ENCODE peak calls at places on chromosome 10, in ten cellular contexts. H is cardiac muscle cell, I is colonic mucosa, K is breast epithelium, J is ovary, Q is endothelial cell of umbilical vein, W is left ventricle myocardium inferior, F is hepatocyte, C is thyroid gland, A is IMR-90. B is an unnamed sample.

GRCh38 chr10:14873090-14873760 is 5.4 kb upstream of the SUV39H2 start:
- DNase-seq in H (peak; percentile 74), I (no peak), K (no peak), J (no peak), Q (peak; percentile 26), W (no peak), F (no peak), C (no peak), A (peak; percentile 73), B (no peak)

GRCh38 chr10:34196058-34196433 is 619.0 kb downstream of the PARD3 start:
- DNase-seq in H (no peak), I (no peak), K (no peak), J (no peak), Q (no peak), W (no peak), F (no peak), C (no peak), A (no peak), B (no peak)

GRCh38 chr10:29387269-29387668 is 98.4 kb downstream of the LYZL1 start:
- DNase-seq in H (no peak), I (no peak), K (no peak), J (no peak), Q (no peak), W (no peak), F (no peak), C (no peak), A (no peak), B (no peak)

GRCh38 chr10:29186221-29186620 is 102.6 kb upstream of the LYZL1 start:
- DNase-seq in H (peak; percentile 10), I (no peak), K (no peak), J (no peak), Q (peak; percentile 5), W (no peak), F (no peak), C (no peak), A (no peak), B (no peak)

GRCh38 chr10:24494236-24494635 is 229.5 kb downstream of the ARHGAP21 start:
- DNase-seq in H (no peak), I (peak; percentile 73), K (no peak), J (no peak), Q (no peak), W (no peak), F (no peak), C (no peak), A (no peak), B (no peak)

GRCh38 chr10:23604613-23605012 is 165.7 kb downstream of the OTUD1 start:
- DNase-seq in H (no peak), I (no peak), K (no peak), J (no peak), Q (no peak), W (no peak), F (no peak), C (no peak), A (no peak), B (no peak)

GRCh38 chr10:43370671-43371215 is 693 bp upstream of the FXYD4 start:
- DNase-seq in H (no peak), I (no peak), K (no peak), J (no peak), Q (no peak), W (no peak), F (no peak), C (no peak), A (no peak), B (no peak)

GRCh38 chr10:78925800-78926319 is 142.9 kb upstream of the ZMIZ1 start:
- DNase-seq in H (peak; percentile 97), I (no peak), K (no peak), J (no peak), Q (no peak), W (no peak), F (peak; percentile 80), C (no peak), A (peak; percentile 98), B (no peak)

GRCh38 chr10:35265435-35265834 is 70.9 kb upstream of the CCNY start:
- DNase-seq in H (no peak), I (no peak), K (no peak), J (no peak), Q (no peak), W (no peak), F (no peak), C (no peak), A (no peak), B (no peak)

GRCh38 chr10:113960617-113961260 is 82.9 kb upstream of the ADRB1 start:
- DNase-seq in H (no peak), I (peak; percentile 86), K (no peak), J (no peak), Q (no peak), W (no peak), F (peak; percentile 80), C (no peak), A (no peak), B (no peak)

GRCh38 chr10:98041352-98042043 is 11.1 kb upstream of the CRTAC1 start:
- DNase-seq in H (peak; percentile 74), I (peak; percentile 68), K (no peak), J (no peak), Q (peak; percentile 60), W (peak; percentile 44), F (peak; percentile 67), C (peak; percentile 80), A (peak; percentile 39), B (no peak)

GRCh38 chr10:124248056-124248455 is 154.7 kb upstream of the CHST15 start:
- DNase-seq in H (no peak), I (no peak), K (no peak), J (no peak), Q (no peak), W (no peak), F (no peak), C (no peak), A (no peak), B (no peak)

GRCh38 chr10:33196377-33196706 is 138.1 kb downstream of the NRP1 start:
- DNase-seq in H (no peak), I (no peak), K (no peak), J (no peak), Q (no peak), W (no peak), F (no peak), C (no peak), A (no peak), B (no peak)

GRCh38 chr10:33193057-33193866 is 141.2 kb downstream of the NRP1 start:
- DNase-seq in H (peak; percentile 93), I (peak; percentile 86), K (peak; percentile 69), J (peak; percentile 77), Q (peak; percentile 86), W (peak; percentile 76), F (peak; percentile 91), C (peak; percentile 91), A (peak; percentile 87), B (peak; percentile 41)

GRCh38 chr10:33193867-33194521 is 140.5 kb downstream of the NRP1 start:
- DNase-seq in H (peak; percentile 65), I (peak; percentile 32), K (no peak), J (no peak), Q (peak; percentile 36), W (no peak), F (peak; percentile 27), C (no peak), A (peak; percentile 74), B (no peak)

GRCh38 chr10:33196710-33197406 is 137.6 kb downstream of the NRP1 start:
- DNase-seq in H (no peak), I (peak; percentile 29), K (no peak), J (no peak), Q (peak; percentile 93), W (no peak), F (peak; percentile 40), C (no peak), A (no peak), B (no peak)

GRCh38 chr10:33195608-33196376 is 138.7 kb downstream of the NRP1 start:
- DNase-seq in H (peak; percentile 29), I (no peak), K (no peak), J (no peak), Q (peak; percentile 81), W (no peak), F (peak; percentile 29), C (no peak), A (peak; percentile 44), B (no peak)
- H3K27ac ChIP-seq in H (peak overlapping the region; percentile 62), I (no peak overlapping the region), K (no peak overlapping the region), J (no peak overlapping the region), Q (peak overlapping the region; percentile 78), W (peak overlapping the region; percentile 83), F (peak overlapping the region; percentile 64), C (no peak overlapping the region), A (no peak overlapping the region), B (no peak overlapping the region)

DNA sequence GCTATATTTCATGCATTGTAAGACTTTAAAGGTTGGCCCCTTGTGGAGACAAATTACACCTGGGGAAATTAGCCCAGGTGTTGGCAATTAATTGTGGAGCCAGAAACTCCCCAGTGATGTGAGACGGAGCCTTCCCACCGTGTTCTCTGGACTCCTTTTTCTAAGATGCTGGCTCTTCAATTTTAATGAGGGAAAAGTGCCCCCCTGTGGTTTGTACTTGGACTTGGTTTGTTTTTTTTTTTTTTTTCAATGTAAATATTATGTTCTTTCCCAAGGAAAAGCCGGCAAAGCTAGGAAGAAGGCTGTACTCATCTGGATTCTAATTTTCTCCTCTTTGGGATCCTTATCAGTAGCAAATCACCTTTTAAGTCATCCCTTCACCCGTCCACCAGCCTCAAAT is 20.2 kb upstream of the ST8SIA6 start:
- DNase-seq in H (peak; percentile 45), I (no peak), K (no peak), J (no peak), Q (peak; percentile 40), W (no peak), F (peak; percentile 14), C (no peak), A (peak; percentile 11), B (no peak)
- TF ChIP-seq CTCF in H (peak; percentile 21), I (no peak), K (peak; percentile 12), J (no peak), Q (no peak), W (no peak), F (peak; percentile 18), C (no peak), A (peak; percentile 27), B (no peak)

DNA sequence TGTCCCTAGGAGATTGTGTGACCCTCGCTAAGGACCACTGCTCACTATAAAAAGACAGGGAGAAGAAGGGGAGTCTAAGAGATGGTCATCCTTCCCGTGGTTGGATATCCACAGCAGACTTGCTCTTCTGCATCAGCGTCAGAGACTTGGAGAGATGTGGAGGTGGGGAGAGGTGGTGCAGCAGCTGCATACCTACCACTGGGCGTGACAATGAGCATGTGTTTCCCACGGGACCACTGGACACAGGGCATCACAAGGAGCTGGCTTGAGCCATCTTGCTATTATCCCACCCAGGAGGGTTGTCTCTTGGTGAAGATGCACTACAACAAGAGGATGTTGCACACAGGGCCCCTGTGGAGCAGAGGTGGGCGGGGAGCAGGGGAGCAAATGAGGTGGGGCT is 18.8 kb upstream of the ANKRD1 start:
- DNase-seq in H (no peak), I (no peak), K (no peak), J (no peak), Q (no peak), W (no peak), F (no peak), C (no peak), A (no peak), B (no peak)
- H3K4me1 ChIP-seq in H (peaks cover 18% of the 10 kb centered on the region), I (no peaks in the 10 kb centered on the region), K (no peaks in the 10 kb centered on the region), J (no peaks in the 10 kb centered on the region), Q (peaks cover 22% of the 10 kb centered on the region), W (peaks cover 18% of the 10 kb centered on the region), F (peaks cover 6% of the 10 kb centered on the region), C (no peaks in the 10 kb centered on the region), A (peaks cover 8% of the 10 kb centered on the region), B (peaks cover 21% of the 10 kb centered on the region)

DNA sequence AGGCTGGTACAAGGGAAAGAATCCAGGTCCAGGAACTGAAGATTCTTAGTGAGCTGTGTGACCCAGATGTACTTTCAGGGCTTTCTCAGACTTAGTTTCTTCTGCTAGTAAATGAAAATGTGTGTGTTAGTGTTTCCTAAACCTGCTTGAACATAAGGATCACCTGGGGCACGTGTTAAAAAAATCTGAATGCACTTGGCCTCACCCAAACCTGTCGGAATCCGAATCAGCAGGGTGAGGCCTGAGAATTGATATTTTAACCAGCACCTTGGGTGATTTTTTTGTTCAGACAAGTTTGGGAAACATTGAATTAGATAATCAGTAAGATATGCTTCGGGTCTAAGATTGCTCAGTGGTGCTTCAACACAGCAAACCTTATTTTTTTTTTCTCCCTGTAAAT is 59.7 kb downstream of the ZNF365 start:
- DNase-seq in H (no peak), I (no peak), K (no peak), J (no peak), Q (no peak), W (no peak), F (no peak), C (no peak), A (no peak), B (no peak)
- H3K27ac ChIP-seq in H (no peak overlapping the region), I (no peak overlapping the region), K (peak overlapping the region; percentile 34), J (no peak overlapping the region), Q (peak overlapping the region; percentile 79), W (no peak overlapping the region), F (no peak overlapping the region), C (no peak overlapping the region), A (no peak overlapping the region), B (peak overlapping the region; percentile 72)